ENCODE peak calls at places on chromosomes 13 and 19, in ten cellular contexts. W is substantia nigra; U is LHCN-M2; E is CD8-positive, alpha-beta T cell; Z is amniotic stem cell; O is T-helper 2 cell; V is colonic mucosa; J is effector CD4-positive, alpha-beta T cell; M is cardiac muscle cell; B is NCI-H510A. P is an unnamed sample.

GRCh38 chr13:106464076-106464475 is 71.4 kb downstream of the EFNB2 start:
- DNase-seq in W (no peak), U (peak), E (no peak), Z (no peak), O (no peak), V (no peak), J (no peak), M (no peak), B (no peak), P (no peak)

GRCh38 chr19:45507864-45508680 is 793 bp downstream of the VASP start:
- DNase-seq in W (peak), U (peak), E (no peak), Z (no peak), O (no peak), V (peak), J (peak), M (no peak), B (peak), P (peak)

GRCh38 chr19:31280266-31281006 is 68.8 kb downstream of the TSHZ3 start:
- DNase-seq in W (no peak), U (no peak), E (no peak), Z (no peak), O (no peak), V (no peak), J (no peak), M (no peak), B (no peak), P (no peak)

GRCh38 chr13:44837250-44837649 is 152.0 kb downstream of the NUFIP1 start:
- DNase-seq in W (no peak), U (peak), E (no peak), Z (peak), O (no peak), V (no peak), J (no peak), M (no peak), B (no peak), P (no peak)

GRCh38 chr19:38213911-38214625 is 10.0 kb downstream of the DPF1 start:
- DNase-seq in W (no peak), U (peak), E (peak), Z (no peak), O (peak), V (no peak), J (no peak), M (no peak), B (no peak), P (peak)

GRCh38 chr13:106373989-106374572 is 161.4 kb downstream of the EFNB2 start:
- DNase-seq in W (no peak), U (no peak), E (no peak), Z (no peak), O (no peak), V (no peak), J (no peak), M (no peak), B (no peak), P (no peak)

GRCh38 chr19:14517840-14518505 is at the start of gene DNAJB1:
- DNase-seq in W (peak), U (peak), E (peak), Z (no peak), O (peak), V (peak), J (peak), M (peak), B (peak), P (peak)

GRCh38 chr13:76969488-76970365 is 21.4 kb downstream of the ACOD1 start:
- DNase-seq in W (no peak), U (peak), E (no peak), Z (no peak), O (no peak), V (no peak), J (no peak), M (no peak), B (no peak), P (no peak)

GRCh38 chr19:1396019-1396767 is 5.1 kb downstream of the GAMT start:
- DNase-seq in W (no peak), U (no peak), E (no peak), Z (no peak), O (no peak), V (no peak), J (no peak), M (no peak), B (no peak), P (no peak)

GRCh38 chr13:92649140-92649813 is 577.3 kb upstream of the GPC6 start:
- DNase-seq in W (no peak), U (no peak), E (no peak), Z (no peak), O (no peak), V (no peak), J (no peak), M (no peak), B (no peak), P (no peak)

GRCh38 chr19:46962030-46962570 is 57.5 kb upstream of the NPAS1 start:
- DNase-seq in W (no peak), U (no peak), E (no peak), Z (no peak), O (no peak), V (no peak), J (no peak), M (no peak), B (no peak), P (no peak)

GRCh38 chr13:106156468-106156867 is 379.0 kb downstream of the EFNB2 start:
- DNase-seq in W (no peak), U (peak), E (no peak), Z (peak), O (no peak), V (no peak), J (no peak), M (no peak), B (no peak), P (no peak)